ENCODE peak calls at places on chromosomes 6 and 20, in nine cellular contexts. One of them, this sample, is unnamed.

GRCh38 chr6:145015739-145016558 is 719.4 kb downstream of the EPM2A start:
- DNase-seq in substantia nigra: no peak
- DNase-seq in posterior cingulate gyrus: no peak
- DNase-seq in mucosa of gallbladder: no peak
- DNase-seq in AG04449: peak; percentile 77
- DNase-seq in COLO829: peak; percentile 56
- DNase-seq in Right ventricle myocardium inferior: no peak
- DNase-seq in activated CD4-positive, alpha-beta T cell treated with anti-CD3 and anti-CD28 coated beads for 24 hours: no peak
- DNase-seq in cardiac fibroblast: peak; percentile 95
- DNase-seq in this sample: peak; percentile 8

GRCh38 chr20:53642196-53643030 is 48.8 kb upstream of the ZNF217 start:
- DNase-seq in substantia nigra: no peak
- DNase-seq in posterior cingulate gyrus: no peak
- DNase-seq in mucosa of gallbladder: peak; percentile 80
- DNase-seq in AG04449: no peak
- DNase-seq in COLO829: peak; percentile 53
- DNase-seq in Right ventricle myocardium inferior: no peak
- DNase-seq in activated CD4-positive, alpha-beta T cell treated with anti-CD3 and anti-CD28 coated beads for 24 hours: no peak
- DNase-seq in cardiac fibroblast: peak; percentile 87
- DNase-seq in this sample: peak; percentile 93

GRCh38 chr20:9130407-9130995 is 61.6 kb downstream of the PLCB4 start:
- DNase-seq in substantia nigra: no peak
- DNase-seq in posterior cingulate gyrus: no peak
- DNase-seq in mucosa of gallbladder: no peak
- DNase-seq in AG04449: no peak
- DNase-seq in COLO829: peak; percentile 88
- DNase-seq in Right ventricle myocardium inferior: no peak
- DNase-seq in activated CD4-positive, alpha-beta T cell treated with anti-CD3 and anti-CD28 coated beads for 24 hours: no peak
- DNase-seq in cardiac fibroblast: no peak
- DNase-seq in this sample: no peak

GRCh38 chr6:139841794-139842215 is 467.4 kb upstream of the CITED2 start:
- DNase-seq in substantia nigra: no peak
- DNase-seq in posterior cingulate gyrus: no peak
- DNase-seq in mucosa of gallbladder: no peak
- DNase-seq in AG04449: no peak
- DNase-seq in COLO829: no peak
- DNase-seq in Right ventricle myocardium inferior: no peak
- DNase-seq in activated CD4-positive, alpha-beta T cell treated with anti-CD3 and anti-CD28 coated beads for 24 hours: no peak
- DNase-seq in cardiac fibroblast: no peak
- DNase-seq in this sample: no peak

GRCh38 chr20:1150218-1150617 is 31.8 kb downstream of the PSMF1 start:
- DNase-seq in substantia nigra: no peak
- DNase-seq in posterior cingulate gyrus: no peak
- DNase-seq in mucosa of gallbladder: no peak
- DNase-seq in AG04449: no peak
- DNase-seq in COLO829: no peak
- DNase-seq in Right ventricle myocardium inferior: no peak
- DNase-seq in activated CD4-positive, alpha-beta T cell treated with anti-CD3 and anti-CD28 coated beads for 24 hours: no peak
- DNase-seq in cardiac fibroblast: peak; percentile 57
- DNase-seq in this sample: no peak

GRCh38 chr6:128246472-128246871 is 273.9 kb downstream of the PTPRK start:
- DNase-seq in substantia nigra: no peak
- DNase-seq in posterior cingulate gyrus: no peak
- DNase-seq in mucosa of gallbladder: no peak
- DNase-seq in AG04449: no peak
- DNase-seq in COLO829: no peak
- DNase-seq in Right ventricle myocardium inferior: no peak
- DNase-seq in activated CD4-positive, alpha-beta T cell treated with anti-CD3 and anti-CD28 coated beads for 24 hours: no peak
- DNase-seq in cardiac fibroblast: no peak
- DNase-seq in this sample: no peak

GRCh38 chr6:116447496-116448011 is 13.6 kb upstream of the CALHM6 start:
- DNase-seq in substantia nigra: no peak
- DNase-seq in posterior cingulate gyrus: no peak
- DNase-seq in mucosa of gallbladder: no peak
- DNase-seq in AG04449: peak; percentile 99
- DNase-seq in COLO829: no peak
- DNase-seq in Right ventricle myocardium inferior: no peak
- DNase-seq in activated CD4-positive, alpha-beta T cell treated with anti-CD3 and anti-CD28 coated beads for 24 hours: no peak
- DNase-seq in cardiac fibroblast: peak; percentile 95
- DNase-seq in this sample: peak; percentile 59

GRCh38 chr20:12358006-12358654 is 440.4 kb downstream of the BTBD3 start:
- DNase-seq in substantia nigra: no peak
- DNase-seq in posterior cingulate gyrus: no peak
- DNase-seq in mucosa of gallbladder: no peak
- DNase-seq in AG04449: no peak
- DNase-seq in COLO829: peak; percentile 59
- DNase-seq in Right ventricle myocardium inferior: no peak
- DNase-seq in activated CD4-positive, alpha-beta T cell treated with anti-CD3 and anti-CD28 coated beads for 24 hours: no peak
- DNase-seq in cardiac fibroblast: peak; percentile 18
- DNase-seq in this sample: no peak

GRCh38 chr20:36441416-36441815 is 99.9 kb upstream of the MYL9 start:
- DNase-seq in substantia nigra: no peak
- DNase-seq in posterior cingulate gyrus: peak; percentile 89
- DNase-seq in mucosa of gallbladder: no peak
- DNase-seq in AG04449: no peak
- DNase-seq in COLO829: no peak
- DNase-seq in Right ventricle myocardium inferior: no peak
- DNase-seq in activated CD4-positive, alpha-beta T cell treated with anti-CD3 and anti-CD28 coated beads for 24 hours: no peak
- DNase-seq in cardiac fibroblast: no peak
- DNase-seq in this sample: no peak

GRCh38 chr20:46414608-46415007 is 8.2 kb upstream of the ELMO2 start:
- DNase-seq in substantia nigra: no peak
- DNase-seq in posterior cingulate gyrus: no peak
- DNase-seq in mucosa of gallbladder: no peak
- DNase-seq in AG04449: no peak
- DNase-seq in COLO829: no peak
- DNase-seq in Right ventricle myocardium inferior: no peak
- DNase-seq in activated CD4-positive, alpha-beta T cell treated with anti-CD3 and anti-CD28 coated beads for 24 hours: no peak
- DNase-seq in cardiac fibroblast: no peak
- DNase-seq in this sample: no peak

GRCh38 chr6:6885521-6886088 is 222.2 kb upstream of the RREB1 start:
- DNase-seq in substantia nigra: no peak
- DNase-seq in posterior cingulate gyrus: no peak
- DNase-seq in mucosa of gallbladder: peak; percentile 50
- DNase-seq in AG04449: no peak
- DNase-seq in COLO829: no peak
- DNase-seq in Right ventricle myocardium inferior: peak; percentile 87
- DNase-seq in activated CD4-positive, alpha-beta T cell treated with anti-CD3 and anti-CD28 coated beads for 24 hours: no peak
- DNase-seq in cardiac fibroblast: no peak
- DNase-seq in this sample: no peak

This sample was measured in body of pancreas.